ENCODE peak calls at places on chromosome 6, in nine cellular contexts. K is DMS153; J is fibroblast of mammary gland; G is choroid plexus epithelial cell; V is astrocyte of the cerebellum; E is effector CD8-positive, alpha-beta T cell; S is MM.1S; Y is COR-L47; U is glomerular endothelial cell. H is an unnamed sample.

GRCh38 chr6:88368071-88368787 is 202.1 kb upstream of the CNR1 start:
- DNase-seq in U (no peak), Y (no peak), S (no peak), K (no peak), V (peak; percentile 80), E (no peak), G (peak; percentile 97), J (peak; percentile 99), H (peak; percentile 59)

GRCh38 chr6:128710305-128710704 is 172.6 kb upstream of the LAMA2 start:
- DNase-seq in Y (no peak), V (no peak), J (peak; percentile 20), U (no peak), K (no peak), E (no peak), S (no peak), G (no peak), H (peak; percentile 35)

GRCh38 chr6:5238336-5238735 is 22.4 kb downstream of the LYRM4 start:
- DNase-seq in Y (no peak), V (no peak), E (no peak), U (no peak), J (no peak), G (no peak), S (no peak), K (no peak), H (no peak)

GRCh38 chr6:166221040-166221439 is 53.4 kb upstream of the TBXT start:
- DNase-seq in K (no peak), U (no peak), G (no peak), Y (no peak), S (no peak), E (no peak), J (no peak), V (no peak), H (peak; percentile 18)

GRCh38 chr6:52598123-52598823 is 21.4 kb upstream of the TRAM2 start:
- DNase-seq in K (no peak), G (peak; percentile 80), Y (peak; percentile 39), U (no peak), V (no peak), E (peak; percentile 13), J (peak; percentile 86), S (no peak), H (peak; percentile 91)

GRCh38 chr6:133512410-133513016 is 271.4 kb downstream of the EYA4 start:
- DNase-seq in U (peak; percentile 20), K (no peak), G (peak; percentile 82), S (peak; percentile 17), V (peak; percentile 49), J (peak; percentile 64), E (no peak), Y (no peak), H (peak; percentile 35)

GRCh38 chr6:164085552-164086325 is 671.2 kb downstream of the QKI start:
- DNase-seq in G (peak; percentile 68), Y (no peak), V (peak; percentile 91), J (peak; percentile 82), U (no peak), E (no peak), K (no peak), S (no peak), H (peak; percentile 93)

GRCh38 chr6:111918825-111919224 is 45.6 kb upstream of the FYN start:
- DNase-seq in U (no peak), J (peak; percentile 97), G (peak; percentile 34), K (no peak), Y (no peak), S (no peak), V (peak; percentile 53), E (no peak), H (peak; percentile 94)

GRCh38 chr6:134959603-134960002 is 9.7 kb upstream of the ALDH8A1 start:
- DNase-seq in J (no peak), U (no peak), G (no peak), Y (no peak), K (no peak), V (no peak), E (no peak), S (no peak), H (no peak)

GRCh38 chr6:14784596-14785360 is 461.1 kb upstream of the JARID2 start:
- DNase-seq in G (no peak), S (peak; percentile 67), V (no peak), Y (peak; percentile 54), E (no peak), U (no peak), J (no peak), K (peak; percentile 88), H (no peak)

H was measured in RPMI7951.